ENCODE peak calls at places on chromosome 3, in five cellular contexts. Y is tibial nerve, B is brain microvascular endothelial cell, S is sigmoid colon, F is neural progenitor cell. U is an unnamed sample.

GRCh38 chr3:116579843-116580242 is 129.7 kb upstream of the TUSC7 start:
- DNase-seq in Y (no peak), B (peak; percentile 2), S (no peak), F (peak; percentile 50), U (no peak)

GRCh38 chr3:28226020-28226419 is 15.4 kb upstream of the CMC1 start:
- DNase-seq in Y (no peak), B (no peak), S (no peak), F (no peak), U (no peak)

GRCh38 chr3:151724846-151725562 is 8.7 kb upstream of the AADACL2 start:
- DNase-seq in Y (no peak), B (peak; percentile 68), S (no peak), F (no peak), U (no peak)

GRCh38 chr3:197408177-197408957 is 110.0 kb upstream of the DLG1 start:
- DNase-seq in Y (no peak), B (peak; percentile 39), S (no peak), F (peak; percentile 73), U (no peak)

GRCh38 chr3:181696641-181697230 is 15.0 kb upstream of the SOX2 start:
- DNase-seq in Y (no peak), B (no peak), S (no peak), F (no peak), U (no peak)

GRCh38 chr3:111070772-111071256 is 802 bp upstream of the NECTIN3 start:
- DNase-seq in Y (no peak), B (peak; percentile 74), S (no peak), F (no peak), U (peak; percentile 41)

GRCh38 chr3:5442786-5443138 is 255.3 kb downstream of the EDEM1 start:
- DNase-seq in Y (no peak), B (no peak), S (no peak), F (no peak), U (no peak)

GRCh38 chr3:66747688-66748087 is 246.9 kb upstream of the LRIG1 start:
- DNase-seq in Y (no peak), B (no peak), S (no peak), F (no peak), U (no peak)

GRCh38 chr3:100710355-100711198 is 1.3 kb downstream of the TFG start:
- DNase-seq in Y (no peak), B (peak; percentile 79), S (no peak), F (peak; percentile 47), U (peak; percentile 14)

GRCh38 chr3:66386925-66387650 is 113.7 kb downstream of the LRIG1 start:
- DNase-seq in Y (no peak), B (no peak), S (no peak), F (no peak), U (no peak)

GRCh38 chr3:67381667-67382272 is 272.6 kb downstream of the SUCLG2 start:
- DNase-seq in Y (no peak), B (peak; percentile 39), S (no peak), F (peak; percentile 30), U (no peak)

GRCh38 chr3:171658801-171659200 is 151.5 kb downstream of the PLD1 start:
- DNase-seq in Y (no peak), B (no peak), S (no peak), F (no peak), U (no peak)

GRCh38 chr3:156535162-156535627 is 19.7 kb downstream of the SSR3 start:
- DNase-seq in Y (peak; percentile 35), B (peak; percentile 99), S (peak; percentile 94), F (no peak), U (peak; percentile 99)

GRCh38 chr3:187999821-188000220 is 154.1 kb upstream of the LPP start:
- DNase-seq in Y (no peak), B (no peak), S (no peak), F (no peak), U (no peak)

GRCh38 chr3:195214381-195214780 is 56.6 kb downstream of the XXYLT1 start:
- DNase-seq in Y (no peak), B (no peak), S (peak; percentile 33), F (no peak), U (no peak)

GRCh38 chr3:195385526-195385925 is 57.3 kb downstream of the ACAP2 start:
- DNase-seq in Y (no peak), B (peak; percentile 11), S (no peak), F (peak; percentile 54), U (peak; percentile 51)

GRCh38 chr3:124372784-124373183 is 357.5 kb upstream of the UMPS start:
- DNase-seq in Y (no peak), B (no peak), S (no peak), F (peak; percentile 80), U (no peak)

GRCh38 chr3:126216416-126216815 is 36.0 kb upstream of the ALDH1L1 start:
- DNase-seq in Y (no peak), B (no peak), S (no peak), F (no peak), U (no peak)

GRCh38 chr3:195060217-195060481 is 210.8 kb downstream of the XXYLT1 start:
- DNase-seq in Y (no peak), B (no peak), S (no peak), F (no peak), U (no peak)

GRCh38 chr3:23203651-23204111 is 554 bp downstream of the UBE2E2 start:
- DNase-seq in Y (no peak), B (peak; percentile 8), S (peak; percentile 66), F (peak; percentile 53), U (no peak)

GRCh38 chr3:17140670-17141505 is 256.1 kb downstream of the PLCL2 start:
- DNase-seq in Y (no peak), B (no peak), S (no peak), F (no peak), U (no peak)

GRCh38 chr3:187450791-187451190 is 82.6 kb downstream of the RTP4 start:
- DNase-seq in Y (no peak), B (no peak), S (no peak), F (peak; percentile 40), U (no peak)

GRCh38 chr3:33006571-33007286 is 55.3 kb downstream of the CCR4 start:
- DNase-seq in Y (no peak), B (no peak), S (no peak), F (no peak), U (no peak)

GRCh38 chr3:88180398-88180999 is 30.7 kb downstream of the C3orf38 start:
- DNase-seq in Y (no peak), B (peak; percentile 54), S (no peak), F (peak; percentile 6), U (no peak)

GRCh38 chr3:62451211-62451892 is 78.0 kb upstream of the FEZF2 start:
- DNase-seq in Y (no peak), B (no peak), S (no peak), F (peak; percentile 58), U (no peak)

GRCh38 chr3:58487140-58487886 is 4.6 kb upstream of the KCTD6 start:
- DNase-seq in Y (no peak), B (peak; percentile 56), S (no peak), F (no peak), U (no peak)

GRCh38 chr3:28624079-28624478 is 275.5 kb upstream of the AZI2 start:
- DNase-seq in Y (no peak), B (no peak), S (no peak), F (no peak), U (no peak)

GRCh38 chr3:170699158-170700053 is 113.5 kb upstream of the SLC7A14 start:
- DNase-seq in Y (no peak), B (peak; percentile 63), S (no peak), F (no peak), U (no peak)

GRCh38 chr3:113064183-113064582 is 73.4 kb downstream of the GTPBP8 start:
- DNase-seq in Y (no peak), B (no peak), S (peak; percentile 76), F (no peak), U (no peak)

GRCh38 chr3:139836656-139837464 is 98.1 kb upstream of the CLSTN2 start:
- DNase-seq in Y (no peak), B (no peak), S (no peak), F (no peak), U (no peak)

GRCh38 chr3:193737191-193737751 is 144.3 kb downstream of the OPA1 start:
- DNase-seq in Y (no peak), B (no peak), S (no peak), F (peak; percentile 89), U (no peak)

GRCh38 chr3:53730565-53730964 is 115.7 kb downstream of the CHDH start:
- DNase-seq in Y (no peak), B (peak; percentile 6), S (no peak), F (no peak), U (no peak)

GRCh38 chr3:24963762-24964625 is 464.1 kb upstream of the RARB start:
- DNase-seq in Y (no peak), B (peak; percentile 41), S (no peak), F (peak; percentile 52), U (no peak)
- TF ChIP-seq CTCF in Y (peak; percentile 52), B (peak; percentile 50), S (peak; percentile 37), F (peak; percentile 75), U (peak; percentile 57)

DNA sequence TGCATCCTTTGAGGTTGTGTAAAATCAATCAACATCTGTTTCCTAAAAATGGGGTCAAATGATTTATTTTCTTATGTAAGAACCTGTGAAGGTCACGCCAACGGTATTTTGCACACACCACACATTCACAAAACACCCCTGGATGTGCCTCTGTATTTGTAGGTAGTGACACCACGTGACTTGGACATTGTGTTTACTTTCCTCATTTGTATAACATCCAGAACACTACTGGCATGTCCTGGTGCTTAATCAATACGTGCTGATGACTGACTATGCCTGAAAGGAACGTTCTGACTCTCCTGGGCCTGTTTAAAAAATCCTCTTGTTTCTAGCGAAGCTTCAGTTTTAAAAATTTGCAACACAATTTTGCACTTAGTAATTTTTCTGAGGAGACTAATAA is 3.4 kb upstream of the TAFA4 start:
- DNase-seq in Y (no peak), B (no peak), S (no peak), F (no peak), U (no peak)
- H3K27me3 ChIP-seq in Y (peaks cover 45% of the 10 kb centered on the region), B (peaks cover 23% of the 10 kb centered on the region), S (peaks cover 23% of the 10 kb centered on the region), F (peaks cover 28% of the 10 kb centered on the region), U (peaks cover 21% of the 10 kb centered on the region)

GRCh38 chr3:14403636-14404395 is 1.4 kb downstream of the SLC6A6 start:
- DNase-seq in Y (no peak), B (no peak), S (no peak), F (peak; percentile 36), U (no peak)

GRCh38 chr3:14404396-14405119 is 2.2 kb downstream of the SLC6A6 start:
- DNase-seq in Y (no peak), B (no peak), S (no peak), F (no peak), U (no peak)

GRCh38 chr3:14405120-14405885 is 2.9 kb downstream of the SLC6A6 start:
- DNase-seq in Y (no peak), B (no peak), S (no peak), F (no peak), U (no peak)

GRCh38 chr3:14401692-14402303 is 608 bp upstream of the SLC6A6 start:
- DNase-seq in Y (no peak), B (no peak), S (no peak), F (no peak), U (no peak)

DNA sequence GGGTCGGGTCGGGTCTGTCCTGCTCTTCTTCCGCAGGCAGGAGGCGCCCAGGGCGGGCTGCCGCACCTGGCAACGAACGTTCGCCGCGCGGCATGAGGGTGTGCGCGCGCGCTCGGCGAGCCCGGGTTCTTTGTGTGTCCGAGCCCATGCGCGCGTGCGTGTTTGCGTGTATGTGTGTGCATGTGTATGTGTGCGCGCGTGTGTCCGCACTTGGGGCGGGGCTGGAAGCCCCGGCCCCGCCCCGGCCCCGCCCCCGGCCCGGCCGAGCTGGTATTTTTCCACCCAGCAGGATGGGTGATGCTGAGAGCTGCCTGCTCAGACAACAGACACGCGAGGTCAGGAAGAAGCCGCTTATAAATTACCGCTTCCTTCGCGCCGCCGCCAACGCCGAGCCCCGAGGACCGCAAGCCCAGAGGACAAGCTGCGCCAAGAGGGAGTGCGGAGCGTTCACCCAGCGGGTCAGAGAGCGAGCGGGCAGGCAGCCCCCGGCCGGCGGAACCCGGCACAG is at the start of gene SLC6A6:
- DNase-seq in Y (peak; percentile 94), B (peak; percentile 92), S (peak; percentile 97), F (peak; percentile 97), U (peak; percentile 68)
- TF ChIP-seq CTCF in Y (peak; percentile 30), B (peak; percentile 54), S (peak; percentile 23), F (peak; percentile 50), U (peak; percentile 45)

GRCh38 chr3:10985181-10985580 is 7.4 kb upstream of the SLC6A1 start:
- DNase-seq in Y (no peak), B (no peak), S (no peak), F (no peak), U (no peak)
- H3K27me3 ChIP-seq in Y (no peaks in the 10 kb centered on the region), B (no peaks in the 10 kb centered on the region), S (no peaks in the 10 kb centered on the region), F (peaks cover 11% of the 10 kb centered on the region), U (peaks cover 8% of the 10 kb centered on the region)

U was measured in kidney epithelial cell.